ENCODE peak calls at places on chromosomes 5 and 9, in four cellular contexts. D is lung microvascular endothelial cell; G is MCF 10A; S is CD4-positive, alpha-beta T cell. V is an unnamed sample.

GRCh38 chr5:143470120-143470519 is 66.6 kb upstream of the NR3C1 start:
- DNase-seq in D (no peak), G (no peak), S (no peak), V (no peak)

GRCh38 chr5:131634666-131634995 is 398 bp downstream of the RAPGEF6 start:
- DNase-seq in D (peak), G (peak), S (peak), V (peak)

GRCh38 chr5:90166816-90167215 is 242.7 kb downstream of the CETN3 start:
- DNase-seq in D (no peak), G (no peak), S (no peak), V (no peak)

GRCh38 chr5:169637856-169638190 is 748 bp downstream of the DOCK2 start:
- DNase-seq in D (no peak), G (no peak), S (peak), V (no peak)

GRCh38 chr5:1638658-1639400 is 115.1 kb upstream of the LPCAT1 start:
- DNase-seq in D (no peak), G (no peak), S (peak), V (no peak)

GRCh38 chr5:15948225-15948624 is 231.4 kb downstream of the MARCHF11 start:
- DNase-seq in D (no peak), G (no peak), S (no peak), V (no peak)

GRCh38 chr9:132673355-132673754 is 3.1 kb downstream of the GTF3C4 start:
- DNase-seq in D (peak), G (peak), S (no peak), V (peak)

GRCh38 chr9:88773627-88774244 is 217.5 kb upstream of the S1PR3 start:
- DNase-seq in D (peak), G (peak), S (no peak), V (no peak)

V was measured in RKO.